ENCODE peak calls at places on chromosomes 6 and 20, in six cellular contexts. F is mesenchymal stem cell; D is SW480; S is activated CD4-positive, alpha-beta T cell treated with anti-CD3 and anti-CD28 coated beads for 1 hour; E is stimulated activated CD4-positive, alpha-beta T cell treated with anti-CD3 and anti-CD28 coated beads, TNF-alpha, amount 100 ng/mL, for 24 hours; B is GDM1. H is an unnamed sample.

GRCh38 chr20:63756648-63756991 is 17.0 kb downstream of the SLC2A4RG start:
- DNase-seq in F (no peak), D (no peak), S (no peak), E (no peak), B (peak), H (no peak)

GRCh38 chr20:24157213-24157612 is 168.6 kb upstream of the GGTLC1 start:
- DNase-seq in F (no peak), D (no peak), S (no peak), E (no peak), B (no peak), H (no peak)

GRCh38 chr20:17794400-17794799 is 94.6 kb downstream of the BANF2 start:
- DNase-seq in F (no peak), D (no peak), S (no peak), E (no peak), B (no peak), H (no peak)

GRCh38 chr20:50110141-50111047 is 2.6 kb downstream of the UBE2V1 start:
- DNase-seq in F (peak), D (no peak), S (no peak), E (peak), B (peak), H (peak)

GRCh38 chr6:37566209-37566859 is 66.6 kb upstream of the CCDC167 start:
- DNase-seq in F (peak), D (no peak), S (peak), E (peak), B (no peak), H (peak)

GRCh38 chr6:84252140-84252539 is 24.7 kb upstream of the CEP162 start:
- DNase-seq in F (no peak), D (no peak), S (no peak), E (no peak), B (no peak), H (no peak)

GRCh38 chr6:43748765-43749164 is 21.2 kb upstream of the VEGFA start:
- DNase-seq in F (no peak), D (no peak), S (no peak), E (no peak), B (no peak), H (no peak)

GRCh38 chr6:31058128-31058894 is 48.0 kb downstream of the MUC22 start:
- DNase-seq in F (peak), D (peak), S (no peak), E (no peak), B (no peak), H (peak)

GRCh38 chr6:139334791-139335446 is 39.5 kb downstream of the CITED2 start:
- DNase-seq in F (peak), D (no peak), S (no peak), E (no peak), B (no peak), H (no peak)

GRCh38 chr20:37897008-37897548 is 5.8 kb upstream of the VSTM2L start:
- DNase-seq in F (no peak), D (no peak), S (no peak), E (no peak), B (no peak), H (no peak)

GRCh38 chr20:62887860-62888239 is 26.2 kb upstream of the TCFL5 start:
- DNase-seq in F (no peak), D (no peak), S (no peak), E (no peak), B (no peak), H (peak)

GRCh38 chr6:155985660-155986138 is 530.1 kb upstream of the NOX3 start:
- DNase-seq in F (no peak), D (no peak), S (no peak), E (no peak), B (no peak), H (no peak)

GRCh38 chr6:154432533-154433476 is 76.2 kb upstream of the IPCEF1 start:
- DNase-seq in F (no peak), D (no peak), S (no peak), E (no peak), B (peak), H (no peak)

GRCh38 chr6:33912177-33912576 is 108.4 kb upstream of the MLN start:
- DNase-seq in F (no peak), D (no peak), S (no peak), E (no peak), B (no peak), H (no peak)

GRCh38 chr6:121639041-121639440 is 203.6 kb downstream of the GJA1 start:
- DNase-seq in F (no peak), D (no peak), S (no peak), E (no peak), B (no peak), H (no peak)

GRCh38 chr6:71250050-71250689 is 38.4 kb upstream of the OGFRL1 start:
- DNase-seq in F (peak), D (no peak), S (no peak), E (no peak), B (no peak), H (no peak)

GRCh38 chr6:91523511-91523910 is 936.6 kb upstream of the MAP3K7 start:
- DNase-seq in F (no peak), D (no peak), S (no peak), E (no peak), B (no peak), H (no peak)

GRCh38 chr6:22892452-22892851 is 323.1 kb downstream of the HDGFL1 start:
- DNase-seq in F (peak), D (no peak), S (no peak), E (no peak), B (no peak), H (no peak)

GRCh38 chr6:159595173-159595572 is 97.9 kb downstream of the SOD2 start:
- DNase-seq in F (no peak), D (no peak), S (no peak), E (no peak), B (no peak), H (no peak)

GRCh38 chr6:117397536-117398227 is 28.1 kb downstream of the ROS1 start:
- DNase-seq in F (peak), D (no peak), S (no peak), E (no peak), B (no peak), H (no peak)

GRCh38 chr6:89242574-89243330 is 25.6 kb upstream of the GABRR1 start:
- DNase-seq in F (peak), D (peak), S (no peak), E (no peak), B (peak), H (peak)

GRCh38 chr20:61956396-61957342 is 109.0 kb downstream of the TAF4 start:
- DNase-seq in F (peak), D (no peak), S (no peak), E (no peak), B (no peak), H (peak)

GRCh38 chr20:52829111-52829510 is 143.0 kb upstream of the TSHZ2 start:
- DNase-seq in F (no peak), D (no peak), S (no peak), E (no peak), B (no peak), H (no peak)

GRCh38 chr6:14035448-14035847 is 82.1 kb upstream of the CD83 start:
- DNase-seq in F (peak), D (no peak), S (no peak), E (no peak), B (no peak), H (no peak)